ENCODE peak calls at places on chromosomes 7 and 10, in four cellular contexts. D, V, X and S are unnamed samples.

GRCh38 chr7:2013381-2014311 is 219.1 kb downstream of the MAD1L1 start:
- DNase-seq in V (no peak), D (no peak), X (no peak), S (no peak)

GRCh38 chr7:106065560-106066500 is 46.3 kb downstream of the SYPL1 start:
- DNase-seq in V (no peak), D (peak), X (no peak), S (no peak)

GRCh38 chr10:71494470-71494869 is 97.8 kb downstream of the CDH23 start:
- DNase-seq in X (no peak), V (no peak), D (no peak), S (no peak)

GRCh38 chr10:131905279-131905595 is 4.4 kb downstream of the PPP2R2D start:
- DNase-seq in X (no peak), V (peak), D (no peak), S (peak)

GRCh38 chr10:17989908-17990767 is 38.4 kb downstream of the SLC39A12 start:
- DNase-seq in X (peak), V (peak), D (peak), S (peak)

GRCh38 chr10:93334901-93335312 is 147.2 kb downstream of the MYOF start:
- DNase-seq in X (no peak), D (no peak), V (no peak), S (no peak)

GRCh38 chr10:106540606-106541005 is 623.9 kb downstream of the SORCS1 start:
- DNase-seq in V (no peak), D (no peak), X (peak), S (peak)

GRCh38 chr7:118076564-118076963 is 107.4 kb upstream of the LSM8 start:
- DNase-seq in V (no peak), D (no peak), X (no peak), S (no peak)

GRCh38 chr10:85524001-85524400 is 842.6 kb downstream of the GRID1 start:
- DNase-seq in D (no peak), X (no peak), V (no peak), S (no peak)

GRCh38 chr7:13988011-13988410 is 1.5 kb downstream of the ETV1 start:
- DNase-seq in V (peak), X (peak), D (peak), S (peak)

GRCh38 chr7:121099572-121099971 is 111.1 kb downstream of the CPED1 start:
- DNase-seq in D (no peak), V (no peak), X (no peak), S (no peak)

GRCh38 chr10:43040482-43041256 is 36.2 kb upstream of the RET start:
- DNase-seq in V (no peak), D (no peak), X (no peak), S (no peak)

GRCh38 chr10:132685121-132685891 is 100.6 kb downstream of the NKX6-2 start:
- DNase-seq in V (no peak), X (peak), D (peak), S (peak)